ENCODE peak calls at places on chromosomes 5 and 9, in eight cellular contexts. W, T, P, O, B, N, Q and R are unnamed samples.

GRCh38 chr5:117220730-117221129 is 646.1 kb upstream of the SEMA6A start:
- DNase-seq in W (no peak), T (no peak), P (no peak), O (no peak), B (no peak), N (no peak), Q (no peak), R (no peak)

GRCh38 chr9:34651876-34652602 is at the start of gene IL11RA:
- DNase-seq in W (peak), T (peak), P (peak), O (peak), B (peak), N (peak), Q (no peak), R (peak)

GRCh38 chr9:134930404-134930803 is 12.7 kb upstream of the FCN1 start:
- DNase-seq in W (no peak), T (no peak), P (no peak), O (no peak), B (no peak), N (no peak), Q (no peak), R (no peak)

GRCh38 chr9:85610074-85610855 is 131.5 kb downstream of the AGTPBP1 start:
- DNase-seq in W (peak), T (peak), P (peak), O (no peak), B (peak), N (peak), Q (peak), R (peak)

GRCh38 chr5:19987594-19988345 is at the start of gene CDH18:
- DNase-seq in W (no peak), T (peak), P (no peak), O (peak), B (peak), N (peak), Q (no peak), R (peak)

GRCh38 chr9:72351538-72352453 is 13.2 kb downstream of the ZFAND5 start:
- DNase-seq in W (no peak), T (peak), P (no peak), O (peak), B (no peak), N (no peak), Q (no peak), R (no peak)

GRCh38 chr5:50856720-50857119 is 190.3 kb downstream of the PARP8 start:
- DNase-seq in W (no peak), T (no peak), P (no peak), O (no peak), B (no peak), N (no peak), Q (no peak), R (no peak)

GRCh38 chr5:138725153-138725884 is 27.9 kb upstream of the CTNNA1 start:
- DNase-seq in W (peak), T (peak), P (no peak), O (peak), B (peak), N (peak), Q (no peak), R (peak)

GRCh38 chr9:36813149-36813548 is 220.9 kb downstream of the PAX5 start:
- DNase-seq in W (no peak), T (no peak), P (no peak), O (no peak), B (no peak), N (no peak), Q (no peak), R (no peak)

GRCh38 chr5:27568811-27569210 is 530.4 kb upstream of the CDH9 start:
- DNase-seq in W (no peak), T (no peak), P (no peak), O (no peak), B (no peak), N (no peak), Q (no peak), R (no peak)

GRCh38 chr5:121246971-121247370 is 604.7 kb upstream of the FTMT start:
- DNase-seq in W (no peak), T (no peak), P (no peak), O (no peak), B (no peak), N (no peak), Q (no peak), R (no peak)

GRCh38 chr5:116075117-116075910 is 9.5 kb upstream of the COMMD10 start:
- DNase-seq in W (no peak), T (no peak), P (no peak), O (no peak), B (no peak), N (no peak), Q (no peak), R (no peak)

GRCh38 chr9:36559036-36559695 is 13.5 kb upstream of the MELK start:
- DNase-seq in W (no peak), T (peak), P (no peak), O (no peak), B (no peak), N (no peak), Q (no peak), R (no peak)

GRCh38 chr5:118808441-118808840 is 179.9 kb downstream of the DTWD2 start:
- DNase-seq in W (no peak), T (no peak), P (no peak), O (no peak), B (no peak), N (no peak), Q (no peak), R (no peak)

GRCh38 chr5:138282918-138283742 is 8.7 kb upstream of the GFRA3 start:
- DNase-seq in W (no peak), T (peak), P (no peak), O (peak), B (peak), N (peak), Q (no peak), R (peak)

GRCh38 chr9:122118343-122119165 is 25.4 kb upstream of the TTLL11 start:
- DNase-seq in W (no peak), T (no peak), P (no peak), O (no peak), B (no peak), N (no peak), Q (no peak), R (no peak)

GRCh38 chr5:39517800-39518199 is 93.0 kb upstream of the DAB2 start:
- DNase-seq in W (no peak), T (peak), P (no peak), O (no peak), B (no peak), N (no peak), Q (no peak), R (no peak)

GRCh38 chr9:33510264-33511183 is 13.5 kb upstream of the ANKRD18B start:
- DNase-seq in W (peak), T (peak), P (peak), O (peak), B (peak), N (peak), Q (peak), R (peak)

GRCh38 chr9:27569406-27569805 is 3.9 kb downstream of the C9orf72 start:
- DNase-seq in W (peak), T (no peak), P (no peak), O (no peak), B (no peak), N (no peak), Q (no peak), R (no peak)

GRCh38 chr9:87271696-87272477 is 225.8 kb upstream of the DAPK1 start:
- DNase-seq in W (no peak), T (no peak), P (no peak), O (no peak), B (no peak), N (no peak), Q (no peak), R (no peak)

GRCh38 chr5:73792687-73793320 is 166.8 kb downstream of the ARHGEF28 start:
- DNase-seq in W (peak), T (peak), P (peak), O (peak), B (peak), N (peak), Q (peak), R (peak)

GRCh38 chr5:150511641-150512367 is 3.9 kb downstream of the NDST1 start:
- DNase-seq in W (peak), T (peak), P (no peak), O (peak), B (no peak), N (no peak), Q (no peak), R (peak)

GRCh38 chr5:81400375-81400774 is 6.4 kb upstream of the ACOT12 start:
- DNase-seq in W (no peak), T (no peak), P (no peak), O (no peak), B (no peak), N (no peak), Q (no peak), R (no peak)

GRCh38 chr5:172862165-172862801 is 28.2 kb downstream of the ERGIC1 start:
- DNase-seq in W (no peak), T (no peak), P (no peak), O (no peak), B (no peak), N (no peak), Q (no peak), R (no peak)

GRCh38 chr5:135505973-135506372 is 29.8 kb downstream of the NEUROG1 start:
- DNase-seq in W (no peak), T (peak), P (no peak), O (no peak), B (no peak), N (no peak), Q (no peak), R (no peak)

GRCh38 chr9:106707722-106708121 is 155.2 kb upstream of the ZNF462 start:
- DNase-seq in W (no peak), T (no peak), P (no peak), O (peak), B (no peak), N (no peak), Q (no peak), R (no peak)

GRCh38 chr9:2085719-2086515 is 70.8 kb downstream of the SMARCA2 start:
- DNase-seq in W (no peak), T (peak), P (no peak), O (no peak), B (no peak), N (no peak), Q (no peak), R (no peak)

GRCh38 chr9:89390068-89390555 is 71.8 kb downstream of the SECISBP2 start:
- DNase-seq in W (no peak), T (no peak), P (no peak), O (no peak), B (no peak), N (no peak), Q (no peak), R (no peak)

GRCh38 chr5:1801061-1801953 is at the start of gene NDUFS6:
- DNase-seq in W (peak), T (peak), P (peak), O (peak), B (peak), N (peak), Q (peak), R (peak)

GRCh38 chr9:117325110-117325788 is 89.6 kb downstream of the ASTN2 start:
- DNase-seq in W (no peak), T (no peak), P (no peak), O (no peak), B (peak), N (no peak), Q (no peak), R (no peak)

GRCh38 chr5:150082889-150083288 is 3.5 kb downstream of the CSF1R start:
- DNase-seq in W (no peak), T (no peak), P (no peak), O (no peak), B (no peak), N (no peak), Q (no peak), R (no peak)

GRCh38 chr9:72560086-72560485 is 38.7 kb downstream of the TMC1 start:
- DNase-seq in W (no peak), T (no peak), P (no peak), O (no peak), B (no peak), N (no peak), Q (no peak), R (no peak)

GRCh38 chr9:77521091-77521490 is 127.0 kb downstream of the GNA14 start:
- DNase-seq in W (no peak), T (no peak), P (no peak), O (peak), B (no peak), N (no peak), Q (no peak), R (no peak)

GRCh38 chr9:30075451-30076199 is 2308.8 kb upstream of the ACO1 start:
- DNase-seq in W (peak), T (no peak), P (peak), O (no peak), B (no peak), N (no peak), Q (no peak), R (peak)

GRCh38 chr9:137168907-137169763 is 716 bp downstream of the LRRC26 start:
- DNase-seq in W (peak), T (peak), P (no peak), O (peak), B (peak), N (no peak), Q (no peak), R (peak)

GRCh38 chr9:137611623-137612609 is 6.4 kb downstream of the ARRDC1 start:
- DNase-seq in W (peak), T (peak), P (peak), O (peak), B (peak), N (no peak), Q (no peak), R (peak)

GRCh38 chr5:157449011-157449723 is 10.8 kb upstream of the NIPAL4 start:
- DNase-seq in W (no peak), T (peak), P (no peak), O (peak), B (no peak), N (no peak), Q (no peak), R (no peak)

GRCh38 chr9:28378236-28378635 is 805.0 kb upstream of the C9orf72 start:
- DNase-seq in W (no peak), T (no peak), P (no peak), O (no peak), B (no peak), N (no peak), Q (no peak), R (no peak)

GRCh38 chr9:78032599-78033457 is 1.2 kb upstream of the GNAQ start:
- DNase-seq in W (no peak), T (no peak), P (no peak), O (no peak), B (no peak), N (no peak), Q (no peak), R (no peak)